ENCODE peak calls at places on chromosomes 4 and X, in four cellular contexts. One of them, this sample, is unnamed. For H3K27me3, the result is how much of the 10 kb centered on the place peaks cover.

GRCh38 chr4:183035726-183036415 is 63.2 kb upstream of the WWC2 start:
- DNase-seq in esophagus muscularis mucosa: peak
- DNase-seq in HepG2: no peak
- DNase-seq in tibial nerve: no peak
- DNase-seq in this sample: no peak

GRCh38 chrX:134933911-134934310 is 56.9 kb upstream of the SMIM10 start:
- DNase-seq in tibial nerve: no peak
- DNase-seq in esophagus muscularis mucosa: no peak
- DNase-seq in HepG2: no peak
- DNase-seq in this sample: no peak

GRCh38 chrX:29225670-29226069 is 638.4 kb downstream of the IL1RAPL1 start:
- DNase-seq in esophagus muscularis mucosa: no peak
- DNase-seq in tibial nerve: no peak
- DNase-seq in HepG2: no peak
- DNase-seq in this sample: no peak

GRCh38 chr4:184599492-184600135 is 49.6 kb downstream of the CASP3 start:
- DNase-seq in tibial nerve: no peak
- DNase-seq in HepG2: no peak
- DNase-seq in esophagus muscularis mucosa: no peak
- DNase-seq in this sample: no peak

GRCh38 chrX:74118503-74118902 is 185.5 kb upstream of the ZCCHC13 start:
- DNase-seq in tibial nerve: no peak
- DNase-seq in HepG2: no peak
- DNase-seq in esophagus muscularis mucosa: no peak
- DNase-seq in this sample: no peak

GRCh38 chr4:111230265-111230664 is 607.4 kb upstream of the PITX2 start:
- DNase-seq in tibial nerve: no peak
- DNase-seq in esophagus muscularis mucosa: no peak
- DNase-seq in HepG2: no peak
- DNase-seq in this sample: no peak

GRCh38 chr4:186839122-186840037 is 115.7 kb upstream of the FAT1 start:
- DNase-seq in esophagus muscularis mucosa: no peak
- DNase-seq in HepG2: no peak
- DNase-seq in tibial nerve: peak
- DNase-seq in this sample: no peak

GRCh38 chrX:16839852-16840460 is 30.2 kb downstream of the RBBP7 start:
- DNase-seq in esophagus muscularis mucosa: no peak
- DNase-seq in HepG2: no peak
- DNase-seq in tibial nerve: no peak
- DNase-seq in this sample: no peak

GRCh38 chr4:140641789-140642439 is 73.2 kb upstream of the UCP1 start:
- DNase-seq in tibial nerve: no peak
- DNase-seq in HepG2: peak
- DNase-seq in esophagus muscularis mucosa: no peak
- DNase-seq in this sample: no peak

GRCh38 chr4:172601195-172601594 is 567.4 kb upstream of the GALNT7 start:
- DNase-seq in esophagus muscularis mucosa: no peak
- DNase-seq in HepG2: no peak
- DNase-seq in tibial nerve: no peak
- DNase-seq in this sample: no peak

GRCh38 chr4:98293089-98293887 is 32.1 kb downstream of the RAP1GDS1 start:
- DNase-seq in esophagus muscularis mucosa: no peak
- DNase-seq in tibial nerve: no peak
- DNase-seq in HepG2: no peak
- DNase-seq in this sample: no peak

GRCh38 chr4:20687894-20688293 is 12.4 kb upstream of the PACRGL start:
- DNase-seq in HepG2: no peak
- DNase-seq in esophagus muscularis mucosa: no peak
- DNase-seq in tibial nerve: no peak
- DNase-seq in this sample: no peak

GRCh38 chr4:78185117-78185516 is 128.0 kb downstream of the FRAS1 start:
- DNase-seq in tibial nerve: no peak
- DNase-seq in esophagus muscularis mucosa: no peak
- DNase-seq in HepG2: no peak
- DNase-seq in this sample: no peak

GRCh38 chr4:72522440-72522839 is 46.6 kb downstream of the ADAMTS3 start:
- DNase-seq in HepG2: no peak
- DNase-seq in tibial nerve: no peak
- DNase-seq in esophagus muscularis mucosa: no peak
- DNase-seq in this sample: no peak

GRCh38 chrX:46573331-46573895 is at the start of gene CHST7:
- DNase-seq in tibial nerve: peak
- DNase-seq in HepG2: peak
- DNase-seq in esophagus muscularis mucosa: no peak
- DNase-seq in this sample: peak

GRCh38 chrX:110733166-110733565 is 62.5 kb downstream of the CHRDL1 start:
- DNase-seq in esophagus muscularis mucosa: no peak
- DNase-seq in tibial nerve: no peak
- DNase-seq in HepG2: no peak
- DNase-seq in this sample: no peak

GRCh38 chr4:87543835-87544461 is 14.8 kb upstream of the SPARCL1 start:
- DNase-seq in HepG2: peak
- DNase-seq in tibial nerve: peak
- DNase-seq in esophagus muscularis mucosa: peak
- DNase-seq in this sample: no peak

GRCh38 chr4:968221-968620 is 5.1 kb downstream of the DGKQ start:
- DNase-seq in HepG2: no peak
- DNase-seq in esophagus muscularis mucosa: no peak
- DNase-seq in tibial nerve: no peak
- DNase-seq in this sample: no peak

GRCh38 chrX:19904778-19905367 is 17.5 kb upstream of the SH3KBP1 start:
- DNase-seq in HepG2: peak
- DNase-seq in esophagus muscularis mucosa: no peak
- DNase-seq in tibial nerve: no peak
- DNase-seq in this sample: no peak

GRCh38 chrX:43589735-43590515 is 66.2 kb upstream of the MAOA start:
- DNase-seq in HepG2: peak
- DNase-seq in tibial nerve: peak
- DNase-seq in esophagus muscularis mucosa: no peak
- DNase-seq in this sample: no peak

GRCh38 chr4:184762100-184762499 is 28.2 kb upstream of the CENPU start:
- DNase-seq in tibial nerve: no peak
- DNase-seq in HepG2: no peak
- DNase-seq in esophagus muscularis mucosa: no peak
- DNase-seq in this sample: no peak

GRCh38 chrX:53433651-53434639 is at the start of gene HSD17B10:
- DNase-seq in tibial nerve: peak
- DNase-seq in esophagus muscularis mucosa: peak
- DNase-seq in HepG2: peak
- DNase-seq in this sample: peak

GRCh38 chrX:113370001-113370400 is 529.4 kb upstream of the AMOT start:
- DNase-seq in HepG2: no peak
- DNase-seq in tibial nerve: no peak
- DNase-seq in esophagus muscularis mucosa: no peak
- DNase-seq in this sample: peak

GRCh38 chrX:73289039-73289438 is 74.4 kb upstream of the NAP1L2 start:
- DNase-seq in esophagus muscularis mucosa: no peak
- DNase-seq in tibial nerve: no peak
- DNase-seq in HepG2: no peak
- DNase-seq in this sample: no peak

GRCh38 chrX:15269618-15270521 is at the start of gene ASB9:
- DNase-seq in tibial nerve: peak
- DNase-seq in esophagus muscularis mucosa: no peak
- DNase-seq in HepG2: peak
- DNase-seq in this sample: peak

GRCh38 chr4:29046716-29047115 is 1673.5 kb upstream of the PCDH7 start:
- DNase-seq in esophagus muscularis mucosa: no peak
- DNase-seq in tibial nerve: no peak
- DNase-seq in HepG2: no peak
- DNase-seq in this sample: no peak

GRCh38 chr4:141058739-141059507 is 74.3 kb downstream of the RNF150 start:
- DNase-seq in HepG2: no peak
- DNase-seq in tibial nerve: no peak
- DNase-seq in esophagus muscularis mucosa: no peak
- DNase-seq in this sample: no peak

GRCh38 chr4:21451032-21451431 is 497.5 kb downstream of the KCNIP4 start:
- DNase-seq in tibial nerve: no peak
- DNase-seq in esophagus muscularis mucosa: no peak
- DNase-seq in HepG2: no peak
- DNase-seq in this sample: no peak

GRCh38 chrX:475926-476723 is 89.4 kb upstream of the PPP2R3B start:
- DNase-seq in tibial nerve: no peak
- DNase-seq in HepG2: no peak
- DNase-seq in esophagus muscularis mucosa: no peak
- DNase-seq in this sample: no peak

GRCh38 chr4:184475096-184475461 is 729 bp upstream of the IRF2 start:
- DNase-seq in esophagus muscularis mucosa: no peak
- DNase-seq in tibial nerve: peak
- DNase-seq in HepG2: no peak
- DNase-seq in this sample: peak

DNA sequence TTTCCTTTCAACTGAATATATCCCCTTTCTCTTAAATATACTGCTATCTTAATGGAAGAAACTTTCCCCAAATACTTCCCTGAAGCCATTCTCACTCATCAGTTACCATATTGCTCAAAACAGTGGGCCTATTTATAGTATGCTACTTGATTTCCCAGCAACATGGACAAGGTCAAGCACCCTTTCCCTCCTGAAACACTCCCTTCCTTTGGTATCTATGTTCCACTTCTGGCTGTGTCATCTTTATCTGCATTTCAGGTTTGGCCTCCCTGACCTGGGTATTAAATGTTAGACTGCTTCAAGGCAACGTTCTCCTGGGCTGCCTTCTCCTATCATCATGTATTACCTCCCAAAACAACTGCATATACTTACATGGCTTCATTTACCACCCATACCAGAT is 101.3 kb downstream of the ZAR1 start:
- DNase-seq in tibial nerve: no peak
- DNase-seq in esophagus muscularis mucosa: no peak
- DNase-seq in HepG2: no peak
- DNase-seq in this sample: no peak
- TF ChIP-seq EP300 in tibial nerve: no peak
- TF ChIP-seq EP300 in esophagus muscularis mucosa: no peak
- TF ChIP-seq EP300 in HepG2: no peak
- TF ChIP-seq EP300 in this sample: no peak

DNA sequence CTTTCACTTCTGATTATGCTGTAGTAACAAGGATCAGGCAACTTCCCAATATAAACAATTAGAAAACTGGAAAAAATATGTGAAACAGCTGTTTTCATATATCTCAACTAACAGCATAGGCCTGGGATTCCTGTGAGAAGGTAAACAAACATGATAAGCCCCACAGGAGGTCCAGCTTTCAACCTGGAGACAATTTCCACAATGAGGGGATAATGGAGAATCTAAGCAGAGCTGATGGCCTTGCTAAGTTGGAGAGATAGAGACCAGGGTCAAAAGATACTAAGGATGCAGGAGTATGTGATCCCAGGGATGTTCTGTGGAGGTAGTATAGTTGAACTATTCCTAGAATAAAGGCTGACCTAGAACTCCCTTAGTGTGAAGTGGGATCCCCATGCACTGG is 452.3 kb upstream of the ACTRT1 start:
- DNase-seq in HepG2: no peak
- DNase-seq in tibial nerve: no peak
- DNase-seq in esophagus muscularis mucosa: no peak
- DNase-seq in this sample: no peak
- H3K27me3 ChIP-seq in HepG2: under half
- H3K27me3 ChIP-seq in tibial nerve: under half
- H3K27me3 ChIP-seq in esophagus muscularis mucosa: under half
- H3K27me3 ChIP-seq in this sample: under half

DNA sequence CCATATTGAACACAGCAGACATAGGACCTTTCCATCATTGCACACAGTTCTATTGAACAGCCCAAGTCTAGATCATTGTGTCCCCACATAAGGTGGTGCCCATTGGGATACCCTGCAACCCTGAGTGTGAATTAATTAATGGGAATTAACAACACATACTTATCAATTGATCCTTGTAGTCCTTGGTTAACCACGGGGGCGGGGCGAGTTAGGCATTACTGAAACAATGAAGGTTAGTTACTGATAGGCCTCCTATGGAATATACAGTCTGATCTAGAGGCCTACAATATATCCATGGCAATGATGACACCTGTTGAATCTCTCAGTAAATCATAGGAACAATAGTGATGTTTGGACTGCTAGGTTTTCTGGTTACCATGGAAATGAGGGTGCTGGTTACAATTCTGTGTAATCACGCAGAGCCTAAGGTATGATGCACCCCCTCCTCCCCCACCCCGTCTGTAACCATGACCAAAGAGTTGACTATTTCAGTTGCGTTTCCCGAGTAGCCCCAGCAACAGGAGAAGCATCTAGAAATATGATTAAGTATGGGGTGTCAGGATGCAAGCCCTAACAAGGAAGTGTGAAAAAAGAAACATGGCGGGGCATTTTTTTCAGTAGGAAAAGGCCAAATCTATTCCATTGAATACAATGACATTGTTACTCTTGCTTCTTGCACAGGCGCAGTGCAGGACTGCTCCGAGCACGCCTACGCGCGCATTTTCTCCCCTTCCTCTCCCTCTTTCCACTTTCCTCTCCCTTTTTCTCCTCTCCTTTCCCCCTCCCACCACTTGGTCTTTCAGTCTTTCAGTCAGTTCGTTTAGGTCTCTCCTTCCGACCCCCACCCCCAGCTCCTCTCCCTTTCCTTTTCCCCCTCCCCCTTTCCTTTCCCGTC is 674 bp upstream of the NONO start:
- DNase-seq in tibial nerve: no peak
- DNase-seq in HepG2: peak
- DNase-seq in esophagus muscularis mucosa: no peak
- DNase-seq in this sample: no peak
- TF ChIP-seq EP300 in tibial nerve: no peak
- TF ChIP-seq EP300 in HepG2: no peak
- TF ChIP-seq EP300 in esophagus muscularis mucosa: no peak
- TF ChIP-seq EP300 in this sample: no peak

GRCh38 chrX:124209792-124210576 is 122.5 kb upstream of the TEX13D start:
- DNase-seq in tibial nerve: no peak
- DNase-seq in HepG2: no peak
- DNase-seq in esophagus muscularis mucosa: no peak
- DNase-seq in this sample: no peak

GRCh38 chrX:124208675-124209074 is 123.8 kb upstream of the TEX13D start:
- DNase-seq in HepG2: no peak
- DNase-seq in esophagus muscularis mucosa: no peak
- DNase-seq in tibial nerve: no peak
- DNase-seq in this sample: no peak

GRCh38 chrX:124212622-124213021 is 119.8 kb upstream of the TEX13D start:
- DNase-seq in HepG2: no peak
- DNase-seq in tibial nerve: no peak
- DNase-seq in esophagus muscularis mucosa: no peak
- DNase-seq in this sample: no peak

GRCh38 chrX:124215786-124216185 is 116.7 kb upstream of the TEX13D start:
- DNase-seq in HepG2: no peak
- DNase-seq in esophagus muscularis mucosa: no peak
- DNase-seq in tibial nerve: no peak
- DNase-seq in this sample: no peak

DNA sequence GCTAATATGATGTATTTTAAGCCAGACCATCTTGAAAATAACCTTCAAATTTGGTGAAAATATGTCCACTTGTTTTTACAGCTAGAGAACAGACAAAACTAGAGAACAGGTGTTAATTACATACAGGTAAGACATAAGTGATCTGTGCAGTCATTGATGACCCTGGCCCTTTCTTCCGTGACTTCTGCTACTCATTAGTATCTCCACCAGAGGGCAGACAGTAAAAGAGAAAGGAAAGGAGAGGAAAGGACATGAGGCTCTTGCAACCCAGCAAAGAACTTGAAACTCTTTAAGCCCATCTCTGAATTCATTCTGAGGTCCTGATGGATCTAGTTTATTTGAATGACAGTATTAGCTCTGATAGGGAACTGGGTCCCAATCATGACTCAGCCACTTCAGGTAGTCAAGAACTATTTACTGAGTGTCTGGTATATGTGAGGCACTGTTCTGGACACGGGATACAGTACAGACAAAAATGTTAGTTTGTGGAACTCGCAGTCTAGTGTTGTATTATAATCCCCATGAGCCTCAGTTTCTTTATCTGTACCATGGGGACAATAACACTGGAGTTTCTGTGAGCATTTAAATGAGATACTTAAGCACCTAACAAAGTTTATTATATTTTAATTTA is 121.0 kb upstream of the TEX13D start:
- DNase-seq in HepG2: peak
- DNase-seq in esophagus muscularis mucosa: no peak
- DNase-seq in tibial nerve: no peak
- DNase-seq in this sample: no peak
- H3K27me3 ChIP-seq in HepG2: under half
- H3K27me3 ChIP-seq in esophagus muscularis mucosa: under half
- H3K27me3 ChIP-seq in tibial nerve: under half
- H3K27me3 ChIP-seq in this sample: under half

This sample was measured in suprapubic skin.